ENCODE peak calls at places on chromosomes 4 and X, in six cellular contexts. Q is suprapubic skin, L is endothelial cell of umbilical vein, V is M059J, X is ACHN, C is NCI-H187. A is an unnamed sample.

GRCh38 chrX:41137589-41137988 is 52.3 kb downstream of the USP9X start:
- DNase-seq in Q (no peak), L (no peak), V (no peak), X (peak), C (no peak), A (no peak)

GRCh38 chr4:60589425-60589824 is 610.7 kb upstream of the ADGRL3 start:
- DNase-seq in Q (no peak), L (no peak), V (no peak), X (no peak), C (no peak), A (no peak)

GRCh38 chr4:80321341-80321740 is 14.2 kb upstream of the CFAP299 start:
- DNase-seq in Q (no peak), L (no peak), V (no peak), X (no peak), C (no peak), A (no peak)

GRCh38 chr4:87532109-87532508 is 2.9 kb upstream of the SPARCL1 start:
- DNase-seq in Q (no peak), L (no peak), V (no peak), X (no peak), C (no peak), A (no peak)

GRCh38 chr4:173932701-173933100 is 350.8 kb downstream of the FBXO8 start:
- DNase-seq in Q (no peak), L (no peak), V (no peak), X (no peak), C (no peak), A (no peak)

GRCh38 chr4:122914292-122914904 is 8.0 kb downstream of the NUDT6 start:
- DNase-seq in Q (no peak), L (peak), V (peak), X (peak), C (no peak), A (peak)

GRCh38 chr4:137601924-137602323 is 69.6 kb upstream of the PCDH18 start:
- DNase-seq in Q (no peak), L (no peak), V (peak), X (no peak), C (no peak), A (no peak)

GRCh38 chr4:81136161-81136910 is 78.7 kb downstream of the PRKG2 start:
- DNase-seq in Q (no peak), L (no peak), V (peak), X (no peak), C (no peak), A (no peak)

GRCh38 chrX:53280703-53281320 is 572 bp downstream of the IQSEC2 start:
- DNase-seq in Q (no peak), L (peak), V (peak), X (peak), C (no peak), A (no peak)

GRCh38 chr4:170805352-170805751 is 715.6 kb upstream of the AADAT start:
- DNase-seq in Q (no peak), L (no peak), V (no peak), X (no peak), C (no peak), A (no peak)

GRCh38 chr4:163591614-163592020 is 97.1 kb downstream of the TMA16 start:
- DNase-seq in Q (no peak), L (no peak), V (no peak), X (no peak), C (no peak), A (no peak)

GRCh38 chrX:40083979-40084359 is 13.8 kb downstream of the BCOR start:
- DNase-seq in Q (no peak), L (no peak), V (no peak), X (no peak), C (no peak), A (no peak)

GRCh38 chr4:26252349-26252748 is 68.5 kb upstream of the RBPJ start:
- DNase-seq in Q (no peak), L (no peak), V (peak), X (no peak), C (no peak), A (no peak)

GRCh38 chr4:41015031-41015675 is 199.2 kb downstream of the APBB2 start:
- DNase-seq in Q (no peak), L (no peak), V (no peak), X (no peak), C (no peak), A (no peak)

GRCh38 chr4:148487181-148487580 is 45.0 kb upstream of the NR3C2 start:
- DNase-seq in Q (no peak), L (peak), V (no peak), X (no peak), C (no peak), A (no peak)

GRCh38 chrX:15915959-15916703 is 61.5 kb upstream of the AP1S2 start:
- DNase-seq in Q (no peak), L (no peak), V (peak), X (no peak), C (no peak), A (no peak)

GRCh38 chr4:153512952-153513500 is 46.9 kb downstream of the TMEM131L start:
- DNase-seq in Q (no peak), L (no peak), V (no peak), X (no peak), C (no peak), A (no peak)

GRCh38 chr4:12486995-12487394 is 997.1 kb downstream of the RAB28 start:
- DNase-seq in Q (no peak), L (no peak), V (no peak), X (no peak), C (no peak), A (no peak)

GRCh38 chrX:70479970-70480659 is 35.5 kb downstream of the DLG3 start:
- DNase-seq in Q (no peak), L (peak), V (peak), X (no peak), C (no peak), A (no peak)

A was measured in SW480.